ENCODE peak calls at places on chromosomes 11 and 22, in nine cellular contexts. One of them, this sample, is unnamed.

GRCh38 chr11:68470304-68470811 is 9.8 kb downstream of the PPP6R3 start:
- DNase-seq in HFFc6: no peak
- DNase-seq in foreskin fibroblast: no peak
- DNase-seq in psoas muscle: no peak
- DNase-seq in endodermal cell: no peak
- DNase-seq in pancreas: no peak
- DNase-seq in AG09309: no peak
- DNase-seq in tibial artery: no peak
- DNase-seq in astrocyte of the spinal cord: no peak
- DNase-seq in this sample: no peak

GRCh38 chr11:79060534-79060933 is 380.3 kb downstream of the TENM4 start:
- DNase-seq in HFFc6: no peak
- DNase-seq in foreskin fibroblast: peak; percentile 41
- DNase-seq in psoas muscle: no peak
- DNase-seq in endodermal cell: no peak
- DNase-seq in pancreas: no peak
- DNase-seq in AG09309: no peak
- DNase-seq in tibial artery: no peak
- DNase-seq in astrocyte of the spinal cord: no peak
- DNase-seq in this sample: no peak

GRCh38 chr22:35313311-35314121 is 13.8 kb downstream of the TOM1 start:
- DNase-seq in HFFc6: peak; percentile 96
- DNase-seq in foreskin fibroblast: peak; percentile 90
- DNase-seq in psoas muscle: peak; percentile 94
- DNase-seq in endodermal cell: no peak
- DNase-seq in pancreas: peak; percentile 40
- DNase-seq in AG09309: peak; percentile 84
- DNase-seq in tibial artery: peak; percentile 70
- DNase-seq in astrocyte of the spinal cord: peak; percentile 82
- DNase-seq in this sample: peak; percentile 6

GRCh38 chr22:47094861-47095330 is 332.4 kb downstream of the TBC1D22A start:
- DNase-seq in HFFc6: peak; percentile 26
- DNase-seq in foreskin fibroblast: peak; percentile 36
- DNase-seq in psoas muscle: no peak
- DNase-seq in endodermal cell: no peak
- DNase-seq in pancreas: no peak
- DNase-seq in AG09309: no peak
- DNase-seq in tibial artery: no peak
- DNase-seq in astrocyte of the spinal cord: peak; percentile 22
- DNase-seq in this sample: no peak

GRCh38 chr11:94219771-94220170 is 84.6 kb upstream of the IZUMO1R start:
- DNase-seq in HFFc6: no peak
- DNase-seq in foreskin fibroblast: no peak
- DNase-seq in psoas muscle: no peak
- DNase-seq in endodermal cell: peak; percentile 50
- DNase-seq in pancreas: no peak
- DNase-seq in AG09309: no peak
- DNase-seq in tibial artery: no peak
- DNase-seq in astrocyte of the spinal cord: no peak
- DNase-seq in this sample: no peak

GRCh38 chr11:92867913-92868619 is 101.4 kb upstream of the MTNR1B start:
- DNase-seq in HFFc6: no peak
- DNase-seq in foreskin fibroblast: no peak
- DNase-seq in psoas muscle: no peak
- DNase-seq in endodermal cell: no peak
- DNase-seq in pancreas: no peak
- DNase-seq in AG09309: no peak
- DNase-seq in tibial artery: no peak
- DNase-seq in astrocyte of the spinal cord: no peak
- DNase-seq in this sample: no peak

GRCh38 chr11:126890561-126890960 is 110.0 kb downstream of the KIRREL3 start:
- DNase-seq in HFFc6: no peak
- DNase-seq in foreskin fibroblast: no peak
- DNase-seq in psoas muscle: no peak
- DNase-seq in endodermal cell: peak; percentile 77
- DNase-seq in pancreas: no peak
- DNase-seq in AG09309: no peak
- DNase-seq in tibial artery: no peak
- DNase-seq in astrocyte of the spinal cord: no peak
- DNase-seq in this sample: no peak

GRCh38 chr11:64745523-64746328 is 1.8 kb upstream of the RASGRP2 start:
- DNase-seq in HFFc6: no peak
- DNase-seq in foreskin fibroblast: peak; percentile 79
- DNase-seq in psoas muscle: peak; percentile 93
- DNase-seq in endodermal cell: peak; percentile 89
- DNase-seq in pancreas: no peak
- DNase-seq in AG09309: no peak
- DNase-seq in tibial artery: peak; percentile 98
- DNase-seq in astrocyte of the spinal cord: peak; percentile 56
- DNase-seq in this sample: peak; percentile 80

GRCh38 chr11:76644591-76644990 is 26.0 kb downstream of the LRRC32 start:
- DNase-seq in HFFc6: no peak
- DNase-seq in foreskin fibroblast: no peak
- DNase-seq in psoas muscle: no peak
- DNase-seq in endodermal cell: no peak
- DNase-seq in pancreas: no peak
- DNase-seq in AG09309: no peak
- DNase-seq in tibial artery: no peak
- DNase-seq in astrocyte of the spinal cord: no peak
- DNase-seq in this sample: no peak

GRCh38 chr22:45322873-45323525 is 13.3 kb downstream of the FAM118A start:
- DNase-seq in HFFc6: no peak
- DNase-seq in foreskin fibroblast: no peak
- DNase-seq in psoas muscle: no peak
- DNase-seq in endodermal cell: no peak
- DNase-seq in pancreas: no peak
- DNase-seq in AG09309: no peak
- DNase-seq in tibial artery: no peak
- DNase-seq in astrocyte of the spinal cord: no peak
- DNase-seq in this sample: no peak

GRCh38 chr22:26597480-26597879 is 7.5 kb upstream of the TPST2 start:
- DNase-seq in HFFc6: no peak
- DNase-seq in foreskin fibroblast: no peak
- DNase-seq in psoas muscle: no peak
- DNase-seq in endodermal cell: no peak
- DNase-seq in pancreas: no peak
- DNase-seq in AG09309: no peak
- DNase-seq in tibial artery: no peak
- DNase-seq in astrocyte of the spinal cord: no peak
- DNase-seq in this sample: no peak

GRCh38 chr11:117428856-117429229 is 101.2 kb downstream of the CEP164 start:
- DNase-seq in HFFc6: no peak
- DNase-seq in foreskin fibroblast: no peak
- DNase-seq in psoas muscle: no peak
- DNase-seq in endodermal cell: no peak
- DNase-seq in pancreas: no peak
- DNase-seq in AG09309: no peak
- DNase-seq in tibial artery: peak; percentile 20
- DNase-seq in astrocyte of the spinal cord: no peak
- DNase-seq in this sample: no peak
- TF ChIP-seq CTCF in HFFc6: no peak
- TF ChIP-seq CTCF in foreskin fibroblast: no peak
- TF ChIP-seq CTCF in psoas muscle: no peak
- TF ChIP-seq CTCF in endodermal cell: peak; percentile 40
- TF ChIP-seq CTCF in pancreas: no peak
- TF ChIP-seq CTCF in AG09309: no peak
- TF ChIP-seq CTCF in tibial artery: no peak
- TF ChIP-seq CTCF in astrocyte of the spinal cord: no peak
- TF ChIP-seq CTCF in this sample: no peak

GRCh38 chr22:20258584-20259335 is 9.4 kb downstream of the RTN4R start:
- DNase-seq in HFFc6: no peak
- DNase-seq in foreskin fibroblast: no peak
- DNase-seq in psoas muscle: no peak
- DNase-seq in endodermal cell: no peak
- DNase-seq in pancreas: no peak
- DNase-seq in AG09309: no peak
- DNase-seq in tibial artery: no peak
- DNase-seq in astrocyte of the spinal cord: no peak
- DNase-seq in this sample: no peak
- TF ChIP-seq CTCF in HFFc6: peak; percentile 63
- TF ChIP-seq CTCF in foreskin fibroblast: peak; percentile 13
- TF ChIP-seq CTCF in psoas muscle: peak; percentile 4
- TF ChIP-seq CTCF in endodermal cell: peak; percentile 69
- TF ChIP-seq CTCF in pancreas: no peak
- TF ChIP-seq CTCF in AG09309: peak; percentile 36
- TF ChIP-seq CTCF in tibial artery: no peak
- TF ChIP-seq CTCF in astrocyte of the spinal cord: peak; percentile 25
- TF ChIP-seq CTCF in this sample: no peak

GRCh38 chr11:116257092-116257491 is 515.7 kb downstream of the BUD13 start:
- DNase-seq in HFFc6: no peak
- DNase-seq in foreskin fibroblast: no peak
- DNase-seq in psoas muscle: no peak
- DNase-seq in endodermal cell: no peak
- DNase-seq in pancreas: no peak
- DNase-seq in AG09309: no peak
- DNase-seq in tibial artery: no peak
- DNase-seq in astrocyte of the spinal cord: no peak
- DNase-seq in this sample: no peak

GRCh38 chr11:116258821-116259220 is 514.0 kb downstream of the BUD13 start:
- DNase-seq in HFFc6: no peak
- DNase-seq in foreskin fibroblast: no peak
- DNase-seq in psoas muscle: no peak
- DNase-seq in endodermal cell: no peak
- DNase-seq in pancreas: no peak
- DNase-seq in AG09309: no peak
- DNase-seq in tibial artery: no peak
- DNase-seq in astrocyte of the spinal cord: no peak
- DNase-seq in this sample: no peak

GRCh38 chr11:116255234-116255953 is 517.4 kb downstream of the BUD13 start:
- DNase-seq in HFFc6: no peak
- DNase-seq in foreskin fibroblast: no peak
- DNase-seq in psoas muscle: no peak
- DNase-seq in endodermal cell: no peak
- DNase-seq in pancreas: no peak
- DNase-seq in AG09309: no peak
- DNase-seq in tibial artery: no peak
- DNase-seq in astrocyte of the spinal cord: no peak
- DNase-seq in this sample: no peak

GRCh38 chr11:116256155-116256554 is 516.6 kb downstream of the BUD13 start:
- DNase-seq in HFFc6: no peak
- DNase-seq in foreskin fibroblast: no peak
- DNase-seq in psoas muscle: no peak
- DNase-seq in endodermal cell: no peak
- DNase-seq in pancreas: no peak
- DNase-seq in AG09309: no peak
- DNase-seq in tibial artery: no peak
- DNase-seq in astrocyte of the spinal cord: no peak
- DNase-seq in this sample: no peak

DNA sequence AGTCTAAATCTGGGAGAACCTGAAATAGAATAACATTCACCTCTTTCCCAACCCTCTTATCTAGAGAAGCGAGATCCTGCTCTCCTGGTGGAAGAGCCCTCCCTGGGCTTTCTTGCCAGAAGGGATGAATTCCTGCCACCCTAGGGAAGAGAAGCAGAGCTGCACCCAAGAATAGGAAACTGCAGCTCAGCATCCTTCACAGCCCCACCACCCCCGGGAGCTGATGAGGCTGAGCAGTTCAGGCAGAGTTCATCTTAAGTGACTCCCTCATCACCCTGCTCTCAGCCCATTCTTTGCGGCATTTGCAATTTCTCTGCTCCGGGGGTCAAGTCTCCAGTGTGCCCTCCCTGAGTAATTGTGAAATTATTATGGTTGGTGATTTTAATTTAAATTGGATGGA is 514.9 kb downstream of the BUD13 start:
- DNase-seq in HFFc6: no peak
- DNase-seq in foreskin fibroblast: no peak
- DNase-seq in psoas muscle: no peak
- DNase-seq in endodermal cell: no peak
- DNase-seq in pancreas: no peak
- DNase-seq in AG09309: no peak
- DNase-seq in tibial artery: no peak
- DNase-seq in astrocyte of the spinal cord: no peak
- DNase-seq in this sample: no peak
- TF ChIP-seq CTCF in HFFc6: no peak
- TF ChIP-seq CTCF in foreskin fibroblast: no peak
- TF ChIP-seq CTCF in psoas muscle: no peak
- TF ChIP-seq CTCF in endodermal cell: no peak
- TF ChIP-seq CTCF in pancreas: no peak
- TF ChIP-seq CTCF in AG09309: no peak
- TF ChIP-seq CTCF in tibial artery: no peak
- TF ChIP-seq CTCF in astrocyte of the spinal cord: no peak
- TF ChIP-seq CTCF in this sample: no peak

GRCh38 chr22:43088979-43089717 is at the start of gene TTLL1:
- DNase-seq in HFFc6: peak; percentile 79
- DNase-seq in foreskin fibroblast: peak; percentile 97
- DNase-seq in psoas muscle: peak; percentile 93
- DNase-seq in endodermal cell: peak; percentile 97
- DNase-seq in pancreas: peak; percentile 86
- DNase-seq in AG09309: no peak
- DNase-seq in tibial artery: peak; percentile 87
- DNase-seq in astrocyte of the spinal cord: peak; percentile 89
- DNase-seq in this sample: peak; percentile 83
- TF ChIP-seq CTCF in HFFc6: peak; percentile 6
- TF ChIP-seq CTCF in foreskin fibroblast: no peak
- TF ChIP-seq CTCF in psoas muscle: no peak
- TF ChIP-seq CTCF in endodermal cell: peak; percentile 35
- TF ChIP-seq CTCF in pancreas: no peak
- TF ChIP-seq CTCF in AG09309: no peak
- TF ChIP-seq CTCF in tibial artery: peak; percentile 12
- TF ChIP-seq CTCF in astrocyte of the spinal cord: no peak
- TF ChIP-seq CTCF in this sample: no peak

GRCh38 chr11:9386086-9386485 is 1.6 kb downstream of the IPO7 start:
- DNase-seq in HFFc6: no peak
- DNase-seq in foreskin fibroblast: no peak
- DNase-seq in psoas muscle: no peak
- DNase-seq in endodermal cell: no peak
- DNase-seq in pancreas: no peak
- DNase-seq in AG09309: no peak
- DNase-seq in tibial artery: no peak
- DNase-seq in astrocyte of the spinal cord: no peak
- DNase-seq in this sample: no peak

GRCh38 chr11:9385288-9385902 is 943 bp downstream of the IPO7 start:
- DNase-seq in HFFc6: no peak
- DNase-seq in foreskin fibroblast: no peak
- DNase-seq in psoas muscle: no peak
- DNase-seq in endodermal cell: no peak
- DNase-seq in pancreas: peak; percentile 47
- DNase-seq in AG09309: no peak
- DNase-seq in tibial artery: no peak
- DNase-seq in astrocyte of the spinal cord: no peak
- DNase-seq in this sample: peak; percentile 21

GRCh38 chr11:9384535-9385287 is at the start of gene IPO7:
- DNase-seq in HFFc6: peak; percentile 87
- DNase-seq in foreskin fibroblast: peak; percentile 97
- DNase-seq in psoas muscle: peak; percentile 95
- DNase-seq in endodermal cell: peak; percentile 96
- DNase-seq in pancreas: peak; percentile 85
- DNase-seq in AG09309: peak; percentile 57
- DNase-seq in tibial artery: peak; percentile 93
- DNase-seq in astrocyte of the spinal cord: peak; percentile 93
- DNase-seq in this sample: peak; percentile 75

DNA sequence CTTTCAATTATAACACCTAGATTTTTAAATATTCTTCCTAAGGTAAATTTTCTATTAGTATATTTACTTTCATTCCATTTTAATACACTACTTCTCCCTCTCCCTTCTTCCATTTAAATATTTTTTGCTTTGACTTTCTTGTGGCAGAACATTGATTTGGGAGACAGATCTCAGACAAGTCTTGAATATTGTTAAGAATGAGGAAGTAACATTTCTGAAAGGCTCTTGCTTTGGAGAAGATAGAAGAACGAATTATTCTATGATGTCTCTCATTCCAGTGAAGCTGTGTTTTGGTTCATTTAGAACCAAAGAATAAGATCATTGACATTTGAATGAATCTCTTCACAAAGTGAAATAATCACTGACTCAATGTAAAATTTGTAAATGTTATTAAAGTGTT is 2.4 kb downstream of the IPO7 start:
- DNase-seq in HFFc6: no peak
- DNase-seq in foreskin fibroblast: no peak
- DNase-seq in psoas muscle: no peak
- DNase-seq in endodermal cell: no peak
- DNase-seq in pancreas: no peak
- DNase-seq in AG09309: no peak
- DNase-seq in tibial artery: no peak
- DNase-seq in astrocyte of the spinal cord: no peak
- DNase-seq in this sample: no peak
- TF ChIP-seq CTCF in HFFc6: no peak
- TF ChIP-seq CTCF in foreskin fibroblast: no peak
- TF ChIP-seq CTCF in psoas muscle: no peak
- TF ChIP-seq CTCF in endodermal cell: no peak
- TF ChIP-seq CTCF in pancreas: no peak
- TF ChIP-seq CTCF in AG09309: no peak
- TF ChIP-seq CTCF in tibial artery: no peak
- TF ChIP-seq CTCF in astrocyte of the spinal cord: no peak
- TF ChIP-seq CTCF in this sample: no peak